ENCODE peak calls at places on chromosomes 2 and 18, in seven cellular contexts. B is CD4-positive, alpha-beta T cell; P is cardiac muscle cell; Q is ureter; D is RKO; Y is neuronal stem cell; L is epithelial cell of esophagus. J is an unnamed sample.
A peak's percentile ranks its signal among the peaks of the same experiment; 100 is the strongest.

GRCh38 chr18:11148655-11149440 is 521 bp downstream of the PIEZO2 start:
- DNase-seq in L (no peak), Q (no peak), D (no peak), P (no peak), Y (peak; percentile 26), B (no peak), J (peak; percentile 86)

GRCh38 chr2:6948081-6949008 is 31.1 kb downstream of the RNF144A start:
- DNase-seq in Q (no peak), Y (no peak), D (no peak), P (no peak), L (no peak), B (no peak), J (no peak)

GRCh38 chr2:105592288-105592687 is 152.4 kb upstream of the NCK2 start:
- DNase-seq in Q (no peak), P (no peak), L (no peak), Y (no peak), D (no peak), B (no peak), J (no peak)

GRCh38 chr2:195468771-195469170 is 188.3 kb upstream of the SLC39A10 start:
- DNase-seq in P (no peak), D (no peak), L (no peak), Q (no peak), B (no peak), Y (no peak), J (no peak)

GRCh38 chr2:217989221-217989948 is 13.4 kb downstream of the TNS1 start:
- DNase-seq in P (no peak), D (no peak), Q (no peak), B (no peak), L (no peak), Y (no peak), J (no peak)

GRCh38 chr18:5600376-5601071 is 56.7 kb upstream of the EPB41L3 start:
- DNase-seq in L (no peak), D (peak; percentile 52), Q (no peak), P (peak; percentile 56), Y (no peak), B (no peak), J (no peak)

GRCh38 chr2:2234398-2234797 is 96.7 kb downstream of the MYT1L start:
- DNase-seq in Q (no peak), B (no peak), D (no peak), Y (no peak), P (no peak), L (no peak), J (no peak)

GRCh38 chr18:68262697-68263293 is 452.1 kb downstream of the TMX3 start:
- DNase-seq in B (no peak), Y (no peak), P (no peak), D (peak; percentile 15), L (peak; percentile 81), Q (no peak), J (no peak)

GRCh38 chr2:223762853-223763252 is 74.5 kb downstream of the AP1S3 start:
- DNase-seq in Q (no peak), L (no peak), Y (no peak), D (no peak), B (no peak), P (no peak), J (no peak)

GRCh38 chr2:110991951-110992350 is 128.8 kb upstream of the BCL2L11 start:
- DNase-seq in P (no peak), B (no peak), D (no peak), Y (no peak), L (no peak), Q (no peak), J (no peak)

GRCh38 chr18:77059294-77059916 is 73.2 kb downstream of the MBP start:
- DNase-seq in D (peak; percentile 81), Q (peak; percentile 41), P (peak; percentile 50), B (no peak), Y (no peak), L (peak; percentile 73), J (no peak)

GRCh38 chr2:182522428-182522896 is 95.6 kb upstream of the PDE1A start:
- DNase-seq in L (no peak), Y (no peak), D (no peak), Q (no peak), P (no peak), B (no peak), J (no peak)

GRCh38 chr2:192029089-192029488 is 165.6 kb downstream of the TMEFF2 start:
- DNase-seq in D (peak; percentile 40), Y (no peak), Q (no peak), P (no peak), L (peak; percentile 69), B (no peak), J (no peak)

GRCh38 chr18:76384861-76385680 is 110.0 kb downstream of the ZNF516 start:
- DNase-seq in D (no peak), Q (no peak), Y (no peak), P (no peak), B (no peak), L (no peak), J (no peak)

GRCh38 chr18:25144835-25145234 is 207.1 kb downstream of the ZNF521 start:
- DNase-seq in P (no peak), B (no peak), Y (no peak), L (peak; percentile 7), D (no peak), Q (no peak), J (no peak)

GRCh38 chr2:61816480-61817355 is 37.1 kb downstream of the FAM161A start:
- DNase-seq in B (no peak), Q (no peak), Y (no peak), D (no peak), P (peak; percentile 55), L (no peak), J (no peak)

GRCh38 chr2:103959174-103960125 is 894.5 kb upstream of the POU3F3 start:
- DNase-seq in P (peak; percentile 71), D (peak; percentile 51), L (peak; percentile 34), Q (no peak), Y (peak; percentile 54), B (no peak), J (no peak)

GRCh38 chr2:20400787-20401494 is 45.9 kb upstream of the RHOB start:
- DNase-seq in Q (no peak), L (peak; percentile 43), D (no peak), Y (no peak), P (no peak), B (no peak), J (no peak)

GRCh38 chr2:69954069-69954468 is 7.4 kb downstream of the ASPRV1 start:
- DNase-seq in Y (no peak), P (no peak), Q (no peak), B (no peak), L (no peak), D (no peak), J (no peak)

GRCh38 chr2:119697290-119698013 is 18.5 kb downstream of the TMEM177 start:
- DNase-seq in B (no peak), P (no peak), Y (no peak), D (no peak), Q (no peak), L (no peak), J (no peak)

GRCh38 chr2:201942525-201942924 is 91.1 kb upstream of the FZD7 start:
- DNase-seq in B (no peak), Q (no peak), P (no peak), L (no peak), D (no peak), Y (no peak), J (no peak)

GRCh38 chr2:55887351-55887750 is 36.2 kb downstream of the EFEMP1 start:
- DNase-seq in Y (no peak), D (no peak), P (no peak), B (no peak), Q (no peak), L (no peak), J (no peak)

GRCh38 chr18:10270160-10270571 is 184.3 kb upstream of the APCDD1 start:
- DNase-seq in Q (no peak), B (no peak), D (no peak), Y (no peak), L (peak; percentile 10), P (no peak), J (no peak)

GRCh38 chr2:149094217-149095015 is 55.9 kb downstream of the LYPD6B start:
- DNase-seq in Y (no peak), B (no peak), L (no peak), Q (no peak), P (no peak), D (no peak), J (no peak)

J was measured in upper lobe of left lung.